ENCODE peak calls at places on chromosomes 6 and 20, in five cellular contexts. H, V, T, U and E are unnamed samples.

GRCh38 chr6:152295346-152295745 is 341.8 kb downstream of the SYNE1 start:
- DNase-seq in H (no peak), V (peak; percentile 99), T (peak; percentile 70), U (no peak), E (no peak)

GRCh38 chr20:37504404-37505096 is 16.5 kb upstream of the NNAT start:
- DNase-seq in H (peak; percentile 85), V (peak; percentile 13), T (no peak), U (no peak), E (peak; percentile 71)

GRCh38 chr6:31729979-31730630 is 1.0 kb upstream of the DDAH2 start:
- DNase-seq in H (peak; percentile 94), V (peak; percentile 85), T (peak; percentile 94), U (peak; percentile 61), E (no peak)

GRCh38 chr6:31083742-31084354 is 28.5 kb downstream of the C6orf15 start:
- DNase-seq in H (peak; percentile 86), V (peak; percentile 92), T (peak; percentile 29), U (peak; percentile 32), E (no peak)

GRCh38 chr20:44104807-44105517 is 82.0 kb downstream of the JPH2 start:
- DNase-seq in H (no peak), V (peak; percentile 84), T (no peak), U (no peak), E (peak; percentile 91)

GRCh38 chr6:148521586-148521985 is 178.9 kb downstream of the SASH1 start:
- DNase-seq in H (no peak), V (peak; percentile 89), T (no peak), U (no peak), E (no peak)

GRCh38 chr6:5345324-5345723 is 84.0 kb downstream of the FARS2 start:
- DNase-seq in H (no peak), V (no peak), T (no peak), U (no peak), E (no peak)

GRCh38 chr6:84583784-84584183 is 180.6 kb downstream of the TBX18 start:
- DNase-seq in H (no peak), V (peak; percentile 7), T (no peak), U (no peak), E (no peak)

GRCh38 chr20:22717466-22717865 is 133.1 kb upstream of the FOXA2 start:
- DNase-seq in H (peak; percentile 10), V (no peak), T (no peak), U (no peak), E (no peak)

GRCh38 chr6:129889580-129889979 is 28.5 kb upstream of the TMEM244 start:
- DNase-seq in H (no peak), V (peak; percentile 91), T (no peak), U (no peak), E (no peak)

GRCh38 chr6:129801909-129802308 is 59.2 kb downstream of the TMEM244 start:
- DNase-seq in H (peak; percentile 77), V (no peak), T (no peak), U (no peak), E (no peak)

GRCh38 chr6:1715336-1715735 is 105.6 kb downstream of the FOXC1 start:
- DNase-seq in H (no peak), V (no peak), T (no peak), U (no peak), E (no peak)

GRCh38 chr20:59398552-59399265 is 98.3 kb downstream of the EDN3 start:
- DNase-seq in H (no peak), V (no peak), T (no peak), U (no peak), E (peak; percentile 71)

GRCh38 chr20:2820896-2821869 is 5.0 kb downstream of the TMEM239 start:
- DNase-seq in H (peak; percentile 39), V (no peak), T (no peak), U (no peak), E (no peak)

GRCh38 chr6:83885984-83886383 is 26.5 kb downstream of the CYB5R4 start:
- DNase-seq in H (no peak), V (no peak), T (no peak), U (no peak), E (no peak)

GRCh38 chr6:32169211-32169610 is 4.8 kb downstream of the EGFL8 start:
- DNase-seq in H (no peak), V (no peak), T (no peak), U (no peak), E (no peak)

GRCh38 chr20:23340524-23340923 is 10.1 kb upstream of the NXT1 start:
- DNase-seq in H (peak; percentile 84), V (peak; percentile 69), T (peak; percentile 68), U (peak; percentile 13), E (no peak)

GRCh38 chr6:39130691-39131090 is 15.7 kb upstream of the SAYSD1 start:
- DNase-seq in H (no peak), V (no peak), T (no peak), U (no peak), E (no peak)

GRCh38 chr6:146028250-146028789 is 542 bp upstream of the GRM1 start:
- DNase-seq in H (peak; percentile 75), V (peak; percentile 42), T (peak; percentile 22), U (peak; percentile 18), E (peak; percentile 61)

GRCh38 chr6:52457096-52457495 is 37.0 kb downstream of the EFHC1 start:
- DNase-seq in H (no peak), V (no peak), T (no peak), U (no peak), E (no peak)

GRCh38 chr6:119791746-119792145 is 442.2 kb upstream of the MAN1A1 start:
- DNase-seq in H (peak; percentile 40), V (no peak), T (no peak), U (no peak), E (no peak)

GRCh38 chr20:24610341-24611115 is 141.1 kb downstream of the SYNDIG1 start:
- DNase-seq in H (peak; percentile 93), V (no peak), T (no peak), U (no peak), E (no peak)

GRCh38 chr20:35601990-35602389 is 13.6 kb upstream of the SPAG4 start:
- DNase-seq in H (no peak), V (no peak), T (no peak), U (no peak), E (peak; percentile 85)
- H3K4me3 ChIP-seq in H (no peak overlapping the region), V (no peak overlapping the region), T (peak overlapping the region; percentile 38), U (peak overlapping the region; percentile 29), E (peak overlapping the region; percentile 22)

GRCh38 chr20:17636523-17637412 is 45.3 kb downstream of the RRBP1 start:
- DNase-seq in H (peak; percentile 75), V (no peak), T (no peak), U (no peak), E (no peak)
- H3K36me3 ChIP-seq in H (peaks cover 32% of the 10 kb centered on the region), V (peaks cover 95% of the 10 kb centered on the region), T (no peaks in the 10 kb centered on the region), U (peaks cover 20% of the 10 kb centered on the region), E (peaks cover 86% of the 10 kb centered on the region)

GRCh38 chr6:122839906-122840305 is 50.8 kb downstream of the SMPDL3A start:
- DNase-seq in H (no peak), V (no peak), T (no peak), U (no peak), E (no peak)
- H3K4me1 ChIP-seq in H (no peaks in the 10 kb centered on the region), V (no peaks in the 10 kb centered on the region), T (no peaks in the 10 kb centered on the region), U (no peaks in the 10 kb centered on the region), E (no peaks in the 10 kb centered on the region)

DNA sequence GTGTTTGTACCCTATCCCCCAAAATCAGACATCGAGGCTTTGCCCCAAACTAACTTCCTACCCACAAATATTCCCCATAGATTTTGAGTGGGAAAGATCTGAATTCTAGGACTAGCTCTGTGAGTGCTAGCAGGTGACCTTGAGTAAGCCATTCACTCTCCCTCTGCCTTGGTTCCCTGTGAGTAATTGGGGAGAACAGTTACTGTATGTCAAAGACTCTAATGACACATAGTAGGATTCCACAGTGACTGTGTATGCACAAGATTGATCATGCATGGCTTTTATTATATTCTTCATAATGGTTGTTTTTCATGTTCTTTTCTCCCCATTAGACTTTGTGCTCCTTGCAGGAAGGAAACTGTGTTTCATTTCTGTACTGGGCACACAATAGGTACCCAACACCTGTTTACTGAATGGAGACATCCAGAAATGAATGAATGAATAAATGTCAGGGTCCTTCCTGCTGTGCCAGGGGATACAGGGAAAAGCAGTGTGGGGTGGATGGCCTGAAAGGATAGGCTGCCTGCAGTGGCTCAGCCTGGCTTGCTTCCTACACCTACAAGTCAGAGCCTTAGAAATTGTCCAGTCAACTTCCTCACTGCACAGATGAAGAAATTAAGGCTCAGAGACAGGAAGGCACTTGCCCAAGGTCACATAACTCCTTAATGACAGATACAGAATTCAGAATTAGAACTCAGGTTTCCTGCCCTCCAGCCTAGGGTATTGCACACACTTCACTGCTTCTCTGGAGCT is 906 bp upstream of the TMEM151B start:
- DNase-seq in H (no peak), V (no peak), T (no peak), U (no peak), E (no peak)
- H3K4me3 ChIP-seq in H (no peak overlapping the region), V (no peak overlapping the region), T (no peak overlapping the region), U (no peak overlapping the region), E (no peak overlapping the region)

DNA sequence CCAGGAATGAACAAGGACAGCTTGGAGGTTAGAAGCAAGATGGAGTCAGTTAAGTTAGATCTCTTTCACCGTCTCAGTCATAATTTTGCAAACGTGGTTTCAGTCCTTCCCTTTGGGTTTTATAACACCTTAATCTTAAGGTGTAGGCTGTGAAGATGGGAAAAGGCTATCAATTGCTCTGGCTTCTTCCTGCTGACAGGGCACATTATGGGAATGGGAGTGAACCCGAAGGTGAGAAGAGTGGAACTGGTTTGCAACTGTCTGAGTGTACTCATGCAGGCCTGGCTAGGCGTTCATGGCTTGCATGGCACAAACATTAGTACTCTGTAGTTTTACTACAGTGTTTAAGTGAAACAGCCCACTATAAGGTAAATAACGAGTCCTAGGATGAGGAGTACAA is 9.4 kb downstream of the TAF8 start:
- DNase-seq in H (no peak), V (no peak), T (no peak), U (no peak), E (no peak)
- H3K36me3 ChIP-seq in H (peaks cover 5% of the 10 kb centered on the region), V (peaks cover 41% of the 10 kb centered on the region), T (no peaks in the 10 kb centered on the region), U (peaks cover 51% of the 10 kb centered on the region), E (peaks cover 75% of the 10 kb centered on the region)

DNA sequence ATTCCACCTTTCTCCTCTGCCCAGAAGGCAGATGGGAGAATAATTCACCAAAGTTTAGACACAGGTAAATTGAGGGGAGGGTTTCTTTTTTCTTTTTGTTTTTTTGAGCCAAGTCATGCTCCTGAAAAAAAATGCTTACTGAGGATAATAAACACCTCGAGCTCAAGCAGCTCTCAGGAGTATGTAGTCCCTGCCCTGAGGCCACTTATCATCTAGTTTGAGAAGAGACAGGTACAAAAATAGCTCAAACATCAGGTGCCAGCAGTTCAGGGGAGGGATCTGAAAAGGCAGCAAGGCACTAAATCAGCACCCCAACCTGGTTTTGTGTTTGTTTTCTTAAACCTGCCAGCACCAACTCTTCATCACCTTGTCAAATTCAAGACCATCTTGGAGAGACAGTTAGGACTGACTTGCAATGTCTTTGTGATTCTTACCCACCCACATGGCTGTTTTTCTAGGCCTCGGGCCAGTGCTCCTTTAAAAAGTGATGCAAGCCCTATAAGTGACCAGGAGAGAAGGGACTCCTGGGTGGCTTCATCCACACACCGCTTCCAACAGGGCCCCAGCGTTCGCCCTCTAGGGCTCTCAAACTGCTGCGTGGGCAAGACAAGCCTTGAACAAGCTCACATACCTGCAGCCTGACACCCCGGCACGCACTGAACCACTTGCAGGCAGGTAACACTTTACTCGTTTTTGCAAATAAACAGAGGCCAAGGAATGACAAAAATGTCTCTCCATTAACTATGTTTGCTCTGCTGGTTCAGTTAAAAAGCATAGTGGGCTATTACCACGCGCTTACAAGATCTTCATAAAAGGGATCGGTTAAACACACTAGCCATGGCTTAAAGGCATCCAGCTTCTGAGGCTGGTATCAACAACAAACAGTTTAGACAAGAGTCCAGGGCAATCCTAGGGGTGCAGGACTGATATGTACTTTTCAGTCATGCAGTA is 13.9 kb downstream of the JAG1 start:
- DNase-seq in H (peak; percentile 67), V (no peak), T (no peak), U (no peak), E (no peak)
- H3K4me1 ChIP-seq in H (peaks cover 26% of the 10 kb centered on the region), V (peaks cover 7% of the 10 kb centered on the region), T (peaks cover 3% of the 10 kb centered on the region), U (no peaks in the 10 kb centered on the region), E (peaks cover 34% of the 10 kb centered on the region)